ENCODE peak calls at places on chromosomes 4 and X, in eight cellular contexts. W, J, G, T, D, U, L and O are unnamed samples.

GRCh38 chr4:87038837-87039715 is 104.3 kb downstream of the AFF1 start:
- DNase-seq in T (peak; percentile 91), D (peak; percentile 80), G (peak; percentile 73), U (no peak), W (peak; percentile 65), L (peak; percentile 81), J (peak; percentile 83), O (peak; percentile 52)

GRCh38 chrX:133290076-133290475 is 71.9 kb upstream of the TFDP3 start:
- DNase-seq in U (no peak), G (no peak), W (no peak), T (no peak), D (no peak), L (no peak), J (no peak), O (no peak)

GRCh38 chr4:110622841-110623709 is at the start of gene PITX2:
- DNase-seq in G (peak; percentile 99), J (peak; percentile 84), U (peak; percentile 96), L (peak; percentile 81), T (no peak), W (peak; percentile 74), D (peak; percentile 56), O (peak; percentile 68)

GRCh38 chr4:142040043-142040442 is 403.7 kb downstream of the IL15 start:
- DNase-seq in G (no peak), L (no peak), J (no peak), U (no peak), D (no peak), T (no peak), W (no peak), O (no peak)

GRCh38 chr4:153535735-153536494 is 69.8 kb downstream of the TMEM131L start:
- DNase-seq in W (no peak), L (no peak), J (peak; percentile 21), G (no peak), T (no peak), D (no peak), U (no peak), O (no peak)

GRCh38 chr4:119684463-119684862 is 55.9 kb upstream of the PDE5A start:
- DNase-seq in T (no peak), U (no peak), J (no peak), W (no peak), G (no peak), L (no peak), D (no peak), O (no peak)

GRCh38 chr4:42401171-42401570 is 3.9 kb downstream of the SHISA3 start:
- DNase-seq in T (no peak), G (no peak), L (no peak), J (no peak), W (no peak), D (no peak), U (no peak), O (no peak)

GRCh38 chr4:87502580-87503238 is 26.5 kb downstream of the SPARCL1 start:
- DNase-seq in D (no peak), L (no peak), W (no peak), J (no peak), G (no peak), U (no peak), T (no peak), O (no peak)

GRCh38 chr4:82696117-82696516 is 102.5 kb downstream of the SCD5 start:
- DNase-seq in G (no peak), U (no peak), W (no peak), L (no peak), D (no peak), T (no peak), J (no peak), O (no peak)

GRCh38 chrX:153974726-153975286 is 2.3 kb downstream of the TMEM187 start:
- DNase-seq in T (no peak), J (no peak), G (no peak), D (no peak), W (no peak), L (no peak), U (no peak), O (no peak)

GRCh38 chrX:40647307-40648197 is at the start of gene CXorf38:
- DNase-seq in D (peak; percentile 95), W (peak; percentile 90), G (peak; percentile 92), L (peak; percentile 94), T (peak; percentile 95), U (peak; percentile 95), J (peak; percentile 87), O (peak; percentile 91)
- TF ChIP-seq CTCF in D (no peak), W (no peak), G (no peak), L (no peak), T (no peak), U (no peak), J (no peak), O (no peak)

DNA sequence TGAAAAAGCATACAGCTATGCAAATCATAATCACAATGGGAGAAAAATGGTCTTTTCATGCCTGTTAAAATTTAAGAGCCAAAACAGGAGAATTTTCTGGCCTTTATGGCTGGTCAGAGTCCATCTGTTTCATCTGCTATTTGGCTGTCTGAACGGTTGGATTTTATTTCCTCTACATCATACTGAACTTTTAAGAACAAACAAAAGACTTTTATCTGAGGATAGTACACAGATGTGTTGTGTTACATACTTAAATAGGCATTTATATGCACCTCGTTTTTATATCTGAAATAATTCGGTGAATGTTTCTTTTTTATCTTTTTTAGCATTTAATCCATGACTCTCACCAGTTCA is 18.0 kb upstream of the WWC2 start:
- DNase-seq in J (no peak), L (no peak), W (no peak), T (no peak), D (no peak), U (no peak), G (no peak), O (no peak)
- TF ChIP-seq CTCF in J (no peak), L (no peak), W (no peak), T (no peak), D (no peak), U (no peak), G (no peak), O (no peak)

DNA sequence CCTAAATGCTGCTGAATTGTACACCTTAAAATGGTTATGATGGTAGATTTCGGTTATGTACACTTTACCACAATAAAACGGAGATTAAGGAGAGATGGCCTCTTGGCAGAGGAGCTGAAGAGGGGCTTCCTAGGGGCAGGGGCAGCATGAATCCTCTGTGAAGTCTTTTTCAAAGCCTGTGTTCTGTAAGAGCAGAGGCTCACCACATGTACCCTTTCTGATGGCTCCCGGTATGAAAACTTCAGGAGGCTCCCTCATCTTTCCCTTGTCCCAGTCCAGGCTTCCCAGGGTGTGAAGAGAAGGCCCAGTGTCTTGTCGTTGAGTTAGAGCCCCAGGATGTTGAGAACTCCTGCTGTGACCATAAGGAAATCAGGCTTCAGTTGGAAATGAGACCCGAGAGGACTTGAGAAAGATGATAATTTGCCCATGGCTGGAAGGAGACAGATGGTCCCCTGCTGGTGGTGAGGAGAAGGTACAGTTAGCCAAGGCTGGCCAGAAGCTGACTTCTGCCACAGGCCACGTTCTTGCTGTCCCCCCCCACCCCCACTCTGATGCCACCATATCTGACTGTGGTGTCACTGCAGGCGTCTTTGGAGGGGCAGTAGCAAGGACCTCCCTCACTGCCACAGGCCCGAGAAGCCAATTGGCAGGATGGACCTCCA is 31.8 kb upstream of the MTM1 start:
- DNase-seq in W (no peak), U (no peak), L (no peak), D (no peak), T (no peak), J (no peak), G (no peak), O (no peak)
- TF ChIP-seq CTCF in W (no peak), U (no peak), L (no peak), D (no peak), T (no peak), J (no peak), G (no peak), O (peak; percentile 17)

DNA sequence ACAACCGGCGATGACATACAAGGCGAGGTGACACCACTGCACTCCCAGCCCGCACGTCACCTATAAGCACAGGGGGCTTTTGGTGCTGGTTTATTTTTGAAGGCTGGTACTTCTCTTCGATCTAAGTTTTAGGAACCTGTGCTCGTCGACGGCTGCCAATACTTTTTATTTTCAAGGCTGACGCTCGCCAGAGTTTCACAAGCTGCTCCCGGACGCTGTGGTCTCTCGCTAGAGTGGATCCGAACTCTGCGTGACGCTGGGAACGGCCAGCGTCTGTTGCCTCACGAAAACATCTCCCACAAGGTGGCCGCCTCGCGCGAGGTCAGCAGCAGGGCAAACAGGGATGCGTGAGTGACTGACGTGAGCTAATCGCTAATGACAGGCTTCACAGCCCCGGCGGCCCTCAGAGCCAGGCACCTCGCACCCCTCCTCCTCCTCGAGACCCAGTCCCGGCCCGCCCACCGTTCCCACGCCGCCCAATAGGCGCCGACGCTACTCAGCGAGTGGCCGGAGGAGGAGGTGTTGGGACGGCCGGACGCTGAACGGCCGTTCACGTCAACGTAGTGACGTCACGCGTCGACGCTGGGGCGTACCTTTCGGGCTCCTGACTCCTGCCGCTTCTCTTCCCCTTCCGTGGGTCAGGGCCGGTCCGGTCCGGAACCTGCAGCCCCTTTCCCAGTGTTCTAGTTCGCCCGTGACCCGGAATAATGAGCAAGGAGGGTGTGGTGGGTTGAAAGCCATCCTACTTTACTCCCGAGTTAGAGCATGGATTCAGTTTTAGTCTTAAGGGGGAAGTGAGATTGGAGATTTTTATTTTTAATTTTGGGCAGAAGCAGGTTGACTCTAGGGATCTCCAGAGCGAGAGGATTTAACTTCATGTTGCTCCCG is at the start of gene CLCN3:
- DNase-seq in U (peak; percentile 99), D (peak; percentile 98), T (peak; percentile 99), L (peak; percentile 99), W (peak; percentile 98), J (peak; percentile 95), G (peak; percentile 96), O (peak; percentile 99)
- TF ChIP-seq CTCF in U (no peak), D (peak; percentile 40), T (no peak), L (no peak), W (no peak), J (no peak), G (no peak), O (peak; percentile 11)

DNA sequence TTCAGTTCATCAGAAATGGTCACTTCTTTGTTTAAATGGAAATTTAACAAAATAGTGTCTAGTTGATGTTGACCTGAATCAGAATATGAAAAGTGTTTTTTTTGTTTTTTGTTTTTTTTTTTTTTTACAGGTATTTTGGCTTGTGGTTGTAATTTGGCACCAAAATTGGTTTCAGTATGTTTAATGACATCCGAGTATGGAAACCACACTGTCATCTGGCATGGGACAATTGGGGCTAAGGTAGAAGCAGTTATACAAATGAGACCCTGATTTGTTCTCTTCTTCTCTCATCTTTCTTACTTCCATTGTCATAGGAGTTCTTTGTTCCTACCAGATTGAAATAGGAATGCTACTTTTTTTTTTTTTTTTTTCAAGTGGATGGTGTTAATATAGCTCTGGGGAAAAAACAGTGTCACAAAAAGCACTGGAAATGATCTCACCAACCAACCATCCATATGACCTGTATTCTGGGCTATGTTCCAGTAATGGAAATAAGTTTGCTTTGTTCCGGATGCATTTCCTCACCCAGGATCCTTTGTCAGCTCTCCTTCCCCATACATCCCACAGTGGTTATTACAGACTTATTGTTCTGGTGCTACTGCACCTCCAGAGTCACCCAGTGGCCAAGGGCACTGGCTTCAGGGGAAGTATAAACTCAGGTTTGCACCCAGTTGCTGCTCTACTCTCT is 95.8 kb downstream of the ATXN3L start:
- DNase-seq in T (no peak), J (peak; percentile 81), D (no peak), W (no peak), L (peak; percentile 25), U (peak; percentile 27), G (no peak), O (no peak)
- TF ChIP-seq CTCF in T (no peak), J (no peak), D (peak; percentile 6), W (peak; percentile 17), L (no peak), U (no peak), G (no peak), O (no peak)